ENCODE peak calls at places on chromosomes 3 and 15, in four cellular contexts. F, O, N and Z are unnamed samples.

GRCh38 chr3:93924491-93924890 is 49.2 kb downstream of the PROS1 start:
- DNase-seq in N (no peak), O (no peak), F (no peak), Z (no peak)

GRCh38 chr15:96273317-96274086 is 57.0 kb upstream of the NR2F2 start:
- DNase-seq in F (peak; percentile 93), O (no peak), N (no peak), Z (peak; percentile 25)

GRCh38 chr3:45574067-45574494 is 20.5 kb upstream of the LIMD1 start:
- DNase-seq in F (peak; percentile 79), O (no peak), N (no peak), Z (no peak)

GRCh38 chr15:33722005-33722672 is 246.2 kb upstream of the CHRM5 start:
- DNase-seq in N (no peak), O (no peak), F (no peak), Z (peak; percentile 24)

GRCh38 chr3:171177056-171177455 is 150.5 kb upstream of the SLC2A2 start:
- DNase-seq in N (no peak), F (no peak), O (no peak), Z (no peak)

GRCh38 chr3:125168711-125169410 is 43.7 kb downstream of the SLC12A8 start:
- DNase-seq in F (no peak), N (no peak), O (no peak), Z (no peak)

GRCh38 chr3:45026038-45026437 is at the start of gene CLEC3B:
- DNase-seq in F (no peak), O (no peak), N (no peak), Z (no peak)

GRCh38 chr3:159989973-159990846 is 1.6 kb downstream of the IL12A start:
- DNase-seq in O (no peak), N (no peak), F (no peak), Z (no peak)

GRCh38 chr3:4222574-4222973 is 80.6 kb upstream of the SETMAR start:
- DNase-seq in F (no peak), O (no peak), N (no peak), Z (no peak)

GRCh38 chr15:77901251-77901881 is 176.1 kb downstream of the TBC1D2B start:
- DNase-seq in F (no peak), O (peak; percentile 6), N (no peak), Z (no peak)

GRCh38 chr3:87287025-87287424 is 10.6 kb upstream of the POU1F1 start:
- DNase-seq in N (no peak), F (no peak), O (no peak), Z (no peak)

GRCh38 chr3:55584716-55585368 is 97.7 kb upstream of the WNT5A start:
- DNase-seq in N (no peak), F (no peak), O (no peak), Z (no peak)

GRCh38 chr3:113035387-113035982 is 44.7 kb downstream of the GTPBP8 start:
- DNase-seq in F (peak; percentile 53), N (peak; percentile 49), O (peak; percentile 33), Z (no peak)

GRCh38 chr15:29425864-29426263 is 156.2 kb upstream of the NSMCE3 start:
- DNase-seq in O (no peak), F (no peak), N (no peak), Z (no peak)

GRCh38 chr15:25268166-25268565 is 170.7 kb downstream of the UBE3A start:
- DNase-seq in F (no peak), N (peak; percentile 5), O (no peak), Z (no peak)

GRCh38 chr3:42306499-42306898 is 40.5 kb upstream of the CCK start:
- DNase-seq in N (no peak), O (no peak), F (no peak), Z (no peak)

GRCh38 chr3:16381426-16381825 is 116.4 kb downstream of the OXNAD1 start:
- DNase-seq in O (no peak), N (no peak), F (no peak), Z (no peak)

GRCh38 chr3:46112984-46113383 is 85.7 kb upstream of the XCR1 start:
- DNase-seq in F (no peak), O (no peak), N (no peak), Z (no peak)

GRCh38 chr3:147370316-147370715 is 36.0 kb downstream of the ZIC4 start:
- DNase-seq in F (no peak), N (no peak), O (no peak), Z (no peak)

GRCh38 chr3:54951405-54951804 is 23.5 kb upstream of the LRTM1 start:
- DNase-seq in F (peak; percentile 5), N (peak; percentile 3), O (peak; percentile 73), Z (no peak)

GRCh38 chr3:173275740-173276139 is 121.8 kb upstream of the NLGN1 start:
- DNase-seq in O (peak; percentile 46), F (peak; percentile 47), N (peak; percentile 11), Z (no peak)

GRCh38 chr3:129317014-129317771 is 38.5 kb downstream of the HMCES start:
- DNase-seq in F (no peak), O (no peak), N (no peak), Z (no peak)

GRCh38 chr3:181943285-181943684 is 231.6 kb downstream of the SOX2 start:
- DNase-seq in N (no peak), F (no peak), O (no peak), Z (no peak)

GRCh38 chr3:12471228-12471627 is 13.1 kb upstream of the TSEN2 start:
- DNase-seq in O (no peak), N (peak; percentile 36), F (no peak), Z (no peak)

GRCh38 chr15:37199546-37199945 is 99.2 kb upstream of the MEIS2 start:
- DNase-seq in F (no peak), O (no peak), N (no peak), Z (no peak)

DNA sequence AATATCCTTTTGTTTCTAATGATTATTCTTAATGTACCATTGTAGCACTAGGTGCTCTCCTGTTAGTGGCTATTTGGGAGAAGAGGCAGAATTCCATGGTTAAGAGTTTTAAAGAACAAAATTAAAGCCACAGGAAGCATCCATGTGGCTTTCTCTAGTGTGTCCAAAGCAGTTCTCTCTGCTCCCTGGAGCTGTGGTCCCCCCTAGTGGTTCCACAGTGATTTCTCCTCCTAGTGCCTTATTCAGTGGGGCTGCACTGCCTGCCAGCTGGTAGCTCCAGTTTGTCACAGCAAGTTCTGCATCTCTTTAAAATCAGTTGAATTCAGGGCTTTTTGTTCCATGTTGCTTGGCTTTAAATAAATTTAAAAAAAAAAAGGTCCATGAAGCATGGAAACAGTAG is 39.6 kb upstream of the FAM98B start:
- DNase-seq in O (peak; percentile 67), F (peak; percentile 20), N (peak; percentile 30), Z (no peak)
- TF ChIP-seq NR2C2 in O (no peak), F (no peak), N (no peak), Z (no peak)

DNA sequence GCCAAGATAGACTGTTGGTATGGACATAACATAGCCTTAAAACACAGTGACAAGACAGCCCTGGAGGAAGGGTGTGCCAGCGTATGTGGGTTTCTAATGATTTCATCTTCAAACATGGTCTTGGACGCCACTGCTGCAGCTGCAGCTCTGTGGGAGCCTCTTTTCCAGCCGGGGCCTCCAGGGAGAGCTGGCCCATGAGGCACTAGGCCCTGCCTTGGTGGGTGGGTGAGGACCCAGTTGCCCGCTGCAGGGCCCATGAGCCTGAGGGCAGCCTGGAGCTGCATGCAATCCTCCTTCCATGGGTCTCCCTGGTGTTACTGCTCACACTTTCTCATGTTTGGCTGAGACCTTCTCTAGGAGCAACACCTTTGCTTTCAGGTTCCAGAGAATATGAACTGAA is 198.7 kb downstream of the KLF13 start:
- DNase-seq in O (no peak), F (no peak), N (no peak), Z (no peak)
- TF ChIP-seq NR2C2 in O (no peak), F (no peak), N (no peak), Z (no peak)

GRCh38 chr3:132378-132777 is 64.2 kb upstream of the CHL1 start:
- DNase-seq in N (no peak), F (no peak), O (no peak), Z (no peak)
- TF ChIP-seq NR2C2 in N (no peak), F (no peak), O (no peak), Z (no peak)

DNA sequence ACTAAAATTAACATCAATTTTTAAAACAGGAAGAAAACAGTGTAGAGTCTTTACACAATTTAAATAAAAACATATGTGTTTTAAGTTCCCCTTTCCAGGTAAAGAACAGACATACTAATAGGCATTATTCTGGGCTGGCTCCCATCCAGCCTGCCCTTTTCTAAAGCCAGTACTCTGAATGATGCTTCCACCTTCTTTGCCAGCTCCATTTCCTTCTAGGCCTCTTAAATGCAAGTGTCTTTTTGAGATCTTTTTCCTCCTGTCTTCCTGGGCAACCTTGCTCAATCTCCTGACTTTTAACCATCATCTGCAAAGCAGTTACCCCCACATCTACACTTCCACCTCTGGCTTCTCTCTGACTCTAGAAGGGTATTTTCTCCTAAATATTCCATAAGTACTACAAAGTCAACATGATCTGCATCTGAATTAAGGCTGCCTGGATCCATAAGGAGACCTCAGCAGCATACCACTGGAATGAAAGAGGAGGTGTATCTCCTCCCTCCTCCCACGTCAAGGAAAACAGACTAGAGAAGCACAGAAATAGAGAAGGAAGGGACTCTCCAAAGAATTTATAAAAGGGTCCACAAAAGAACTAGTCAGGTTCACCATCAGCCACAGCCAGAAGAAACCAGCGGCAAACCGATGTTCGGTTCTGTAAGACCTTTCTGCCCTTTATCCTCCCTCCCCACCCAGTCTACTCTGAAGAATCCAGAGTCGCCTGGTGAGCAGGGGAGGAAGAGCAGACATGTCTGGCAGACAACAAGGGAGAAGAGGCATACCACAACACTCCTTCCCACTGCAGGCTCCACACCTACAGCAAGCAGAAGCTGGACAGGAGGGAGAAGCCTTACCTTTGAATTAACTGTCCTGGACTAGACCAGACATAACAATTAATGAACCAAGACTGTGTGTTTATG is 47.1 kb downstream of the GOLIM4 start:
- DNase-seq in O (no peak), F (no peak), N (no peak), Z (no peak)
- TF ChIP-seq NR2C2 in O (no peak), F (no peak), N (no peak), Z (no peak)